ENCODE peak calls at places on chromosomes 5 and 9, in nine cellular contexts. G is NCI-H510A treated with DMSO at 0.1 percent for 48 hours; Z is activated naive CD8-positive, alpha-beta T cell treated with anti-CD3 and anti-CD28 coated beads for 36 hours; W is stimulated activated CD4-positive, alpha-beta T cell treated with anti-CD3 and anti-CD28 coated beads, Interleukin-1b, Interleukin-23, amount 100 ng/mL, for 1 hour; A is activated naive CD4-positive, alpha-beta T cell; S is Ammon's horn; H is effector memory CD4-positive, alpha-beta T cell; I is type B pancreatic cell; V is fibroblast of pulmonary artery. U is an unnamed sample.

GRCh38 chr5:17978954-17979353 is 344.7 kb downstream of the TAF11L14 start:
- DNase-seq in S (no peak), V (no peak), A (no peak), Z (no peak), I (no peak), W (no peak), H (no peak), G (no peak), U (no peak)

GRCh38 chr5:118199801-118200200 is 788.5 kb downstream of the DTWD2 start:
- DNase-seq in H (no peak), V (no peak), Z (no peak), S (no peak), G (no peak), I (no peak), W (no peak), A (no peak), U (no peak)

GRCh38 chr9:133878402-133878801 is 113.7 kb downstream of the VAV2 start:
- DNase-seq in Z (no peak), A (no peak), G (no peak), H (no peak), S (no peak), W (no peak), I (no peak), V (no peak), U (no peak)

GRCh38 chr5:33892419-33893151 is 795 bp upstream of the ADAMTS12 start:
- DNase-seq in V (peak; percentile 96), H (no peak), G (no peak), Z (no peak), A (no peak), S (no peak), W (no peak), I (no peak), U (no peak)

GRCh38 chr5:125336401-125336800 is 590.0 kb upstream of the ZNF608 start:
- DNase-seq in Z (no peak), G (no peak), I (no peak), A (no peak), S (no peak), H (no peak), W (no peak), V (no peak), U (no peak)

GRCh38 chr9:114225534-114226288 is 70.4 kb downstream of the COL27A1 start:
- DNase-seq in V (peak; percentile 25), Z (no peak), W (no peak), H (no peak), G (no peak), I (no peak), S (no peak), A (no peak), U (no peak)

GRCh38 chr9:114908796-114909448 is 21.5 kb downstream of the TNFSF8 start:
- DNase-seq in I (no peak), G (peak; percentile 71), S (no peak), A (no peak), H (no peak), W (no peak), V (no peak), Z (peak; percentile 43), U (no peak)

GRCh38 chr5:14706615-14707021 is 42.1 kb downstream of the OTULIN start:
- DNase-seq in A (peak; percentile 25), V (peak; percentile 70), W (no peak), G (no peak), Z (no peak), S (peak; percentile 52), H (no peak), I (no peak), U (no peak)

GRCh38 chr9:81308404-81308803 is 380.9 kb downstream of the TLE1 start:
- DNase-seq in G (no peak), I (no peak), A (no peak), W (no peak), S (no peak), V (no peak), Z (no peak), H (no peak), U (no peak)

GRCh38 chr9:125812403-125812802 is 65.2 kb downstream of the PBX3 start:
- DNase-seq in A (no peak), H (no peak), I (no peak), W (no peak), S (no peak), Z (no peak), G (no peak), V (no peak), U (no peak)

GRCh38 chr9:97938081-97938644 is at the start of gene HEMGN:
- DNase-seq in H (no peak), S (no peak), A (no peak), I (no peak), G (no peak), W (no peak), V (no peak), Z (no peak), U (no peak)

GRCh38 chr9:5531251-5531972 is 21.1 kb downstream of the PDCD1LG2 start:
- DNase-seq in Z (no peak), G (no peak), S (no peak), A (no peak), V (no peak), H (no peak), I (no peak), W (no peak), U (no peak)

GRCh38 chr5:65809817-65810531 is 88.0 kb downstream of the NLN start:
- DNase-seq in S (peak; percentile 87), G (no peak), A (no peak), W (no peak), V (peak; percentile 84), H (no peak), Z (no peak), I (no peak), U (peak; percentile 88)

GRCh38 chr5:147949711-147950573 is 43.6 kb upstream of the C5orf46 start:
- DNase-seq in H (no peak), W (no peak), I (no peak), S (peak; percentile 46), Z (no peak), V (peak; percentile 57), A (no peak), G (peak; percentile 81), U (peak; percentile 30)

GRCh38 chr5:139845846-139846681 is 50.5 kb downstream of the PSD2 start:
- DNase-seq in V (no peak), S (peak; percentile 63), W (no peak), I (no peak), G (no peak), A (no peak), Z (no peak), H (no peak), U (peak; percentile 56)

GRCh38 chr9:127667127-127667844 is 39.5 kb upstream of the CFAP157 start:
- DNase-seq in Z (no peak), S (no peak), W (no peak), G (no peak), A (no peak), I (no peak), H (no peak), V (no peak), U (no peak)

GRCh38 chr5:139638090-139638735 is 9.9 kb upstream of the CXXC5 start:
- DNase-seq in W (no peak), G (peak; percentile 65), A (no peak), I (peak; percentile 70), Z (no peak), V (peak; percentile 65), S (peak; percentile 90), H (no peak), U (peak; percentile 94)

GRCh38 chr9:76810377-76810957 is 46.2 kb downstream of the PCA3 start:
- DNase-seq in G (peak; percentile 83), S (peak; percentile 85), Z (peak; percentile 4), A (no peak), V (peak; percentile 84), H (no peak), I (no peak), W (no peak), U (peak; percentile 79)

GRCh38 chr5:128276537-128277216 is 193.1 kb downstream of the SLC12A2 start:
- DNase-seq in Z (no peak), W (no peak), V (peak; percentile 49), S (no peak), A (no peak), H (no peak), I (no peak), G (no peak), U (no peak)

GRCh38 chr5:171692106-171692505 is 93.5 kb upstream of the SMIM23 start:
- DNase-seq in A (no peak), V (no peak), I (peak; percentile 11), Z (no peak), G (peak; percentile 40), H (no peak), S (no peak), W (no peak), U (no peak)

GRCh38 chr5:8842906-8843590 is 702.8 kb downstream of the SEMA5A start:
- DNase-seq in I (no peak), S (peak; percentile 76), G (peak; percentile 91), W (no peak), V (peak; percentile 48), A (no peak), Z (no peak), H (no peak), U (peak; percentile 86)

GRCh38 chr9:129637673-129638439 is 4.1 kb downstream of the ASB6 start:
- DNase-seq in A (no peak), H (no peak), Z (no peak), I (no peak), V (no peak), W (no peak), G (no peak), S (no peak), U (no peak)

GRCh38 chr9:73180373-73180772 is 28.7 kb downstream of the ANXA1 start:
- DNase-seq in I (no peak), H (no peak), V (peak; percentile 53), Z (no peak), S (peak; percentile 23), W (no peak), G (no peak), A (no peak), U (no peak)